ENCODE peak calls at places on chromosomes 5 and 9, in nine cellular contexts. C, I, V, F, J, U, M, Y and D are unnamed samples.

GRCh38 chr9:104833701-104834100 is 69.8 kb downstream of the NIPSNAP3B start:
- DNase-seq in I (no peak), J (no peak), M (no peak), C (no peak), U (no peak), Y (no peak), F (no peak), V (no peak), D (no peak)

GRCh38 chr5:108629779-108630178 is 117.9 kb upstream of the FER start:
- DNase-seq in Y (no peak), M (no peak), C (no peak), V (no peak), U (no peak), J (no peak), I (no peak), F (no peak), D (no peak)

GRCh38 chr9:20624201-20625002 is 2.1 kb upstream of the MLLT3 start:
- DNase-seq in V (peak), C (no peak), M (peak), F (peak), J (peak), Y (peak), U (peak), I (peak), D (peak)

GRCh38 chr9:95757026-95757425 is 118.5 kb upstream of the ERCC6L2 start:
- DNase-seq in C (no peak), V (peak), I (peak), F (no peak), M (no peak), Y (peak), U (no peak), J (no peak), D (no peak)

GRCh38 chr9:126511426-126511825 is 102.3 kb upstream of the LMX1B start:
- DNase-seq in F (no peak), J (no peak), Y (no peak), M (no peak), U (no peak), C (no peak), V (no peak), I (no peak), D (no peak)

GRCh38 chr5:93894471-93895354 is 153.3 kb upstream of the POU5F2 start:
- DNase-seq in U (no peak), M (peak), Y (peak), V (no peak), J (no peak), C (no peak), I (peak), F (no peak), D (no peak)

GRCh38 chr5:37696190-37697021 is 143.4 kb downstream of the GDNF start:
- DNase-seq in C (no peak), F (no peak), V (no peak), J (no peak), I (peak), U (no peak), Y (peak), M (no peak), D (no peak)

GRCh38 chr9:135328485-135329417 is 150.8 kb upstream of the PPP1R26 start:
- DNase-seq in U (no peak), J (no peak), I (no peak), F (no peak), M (no peak), Y (no peak), C (no peak), V (no peak), D (no peak)

GRCh38 chr9:11457809-11458785 is 845.3 kb upstream of the PTPRD start:
- DNase-seq in J (no peak), C (no peak), M (no peak), Y (no peak), I (no peak), U (no peak), F (no peak), V (no peak), D (no peak)

GRCh38 chr9:38057416-38058195 is 11.4 kb downstream of the SHB start:
- DNase-seq in J (no peak), I (no peak), C (no peak), Y (no peak), V (no peak), M (no peak), F (no peak), U (no peak), D (no peak)

GRCh38 chr9:61674465-61674864 is 484.6 kb downstream of the SPATA31A7 start:
- DNase-seq in V (no peak), J (no peak), U (no peak), Y (no peak), I (no peak), M (no peak), F (no peak), C (no peak), D (no peak)

GRCh38 chr9:126592461-126592860 is 21.3 kb upstream of the LMX1B start:
- DNase-seq in J (no peak), C (no peak), V (no peak), Y (no peak), F (no peak), U (no peak), I (no peak), M (no peak), D (no peak)

GRCh38 chr5:139379626-139380449 is 3.3 kb downstream of the SLC23A1 start:
- DNase-seq in V (no peak), I (no peak), M (no peak), Y (no peak), J (no peak), C (no peak), F (no peak), U (no peak), D (no peak)

GRCh38 chr9:112378441-112379176 is 1.3 kb upstream of the HSDL2 start:
- DNase-seq in Y (peak), V (no peak), U (peak), I (peak), J (no peak), M (no peak), C (no peak), F (peak), D (peak)

GRCh38 chr9:3980771-3981170 is 319.1 kb downstream of the GLIS3 start:
- DNase-seq in M (no peak), J (peak), U (no peak), Y (peak), F (no peak), C (no peak), I (no peak), V (no peak), D (no peak)

GRCh38 chr5:5246736-5247135 is 106.6 kb downstream of the ADAMTS16 start:
- DNase-seq in Y (no peak), J (no peak), M (no peak), F (no peak), V (no peak), C (no peak), U (no peak), I (no peak), D (no peak)

GRCh38 chr5:1797109-1797800 is 2.4 kb downstream of the MRPL36 start:
- DNase-seq in U (no peak), F (no peak), I (no peak), V (no peak), C (no peak), M (no peak), J (no peak), Y (no peak), D (no peak)

GRCh38 chr5:128668921-128669320 is 130.9 kb upstream of the FBN2 start:
- DNase-seq in C (no peak), F (no peak), Y (no peak), M (no peak), U (no peak), I (no peak), V (no peak), J (no peak), D (no peak)

GRCh38 chr5:93598997-93599371 is 16.0 kb downstream of the NR2F1 start:
- DNase-seq in Y (no peak), C (no peak), J (no peak), I (no peak), U (no peak), M (no peak), F (no peak), V (no peak), D (no peak)

GRCh38 chr5:159878988-159879471 is 37.3 kb upstream of the ADRA1B start:
- DNase-seq in Y (peak), F (peak), I (peak), J (peak), U (peak), C (no peak), M (peak), V (peak), D (no peak)

GRCh38 chr9:2181794-2182193 is 166.6 kb downstream of the SMARCA2 start:
- DNase-seq in Y (peak), I (peak), F (no peak), U (peak), C (no peak), J (no peak), M (no peak), V (no peak), D (peak)

GRCh38 chr5:56818409-56819026 is 3.2 kb downstream of the MAP3K1 start:
- DNase-seq in J (no peak), Y (peak), U (no peak), F (no peak), I (peak), C (no peak), M (no peak), V (no peak), D (no peak)

GRCh38 chr5:87825583-87825982 is 412.9 kb upstream of the CCNH start:
- DNase-seq in M (no peak), C (no peak), U (no peak), V (no peak), I (no peak), J (no peak), F (no peak), Y (no peak), D (no peak)

GRCh38 chr9:134484479-134484878 is 157.1 kb upstream of the COL5A1 start:
- DNase-seq in F (no peak), I (no peak), U (no peak), Y (no peak), C (no peak), J (no peak), V (no peak), M (no peak), D (peak)